ENCODE peak calls at places on chromosomes 2 and 18, in seven cellular contexts. One of them, this sample, is unnamed.

GRCh38 chr2:49598231-49598630 is 443.9 kb upstream of the FSHR start:
- DNase-seq in NAMALWA: no peak
- DNase-seq in islet precursor cell: no peak
- DNase-seq in fibroblast of mammary gland: no peak
- DNase-seq in ecto neural progenitor cell: no peak
- DNase-seq in neural crest cell: no peak
- DNase-seq in nephron progenitor cell: no peak
- DNase-seq in this sample: no peak

GRCh38 chr2:75194184-75194868 is 5.0 kb downstream of the TACR1 start:
- DNase-seq in neural crest cell: no peak
- DNase-seq in islet precursor cell: no peak
- DNase-seq in ecto neural progenitor cell: no peak
- DNase-seq in fibroblast of mammary gland: no peak
- DNase-seq in NAMALWA: peak
- DNase-seq in nephron progenitor cell: no peak
- DNase-seq in this sample: no peak

GRCh38 chr2:152038451-152038958 is 60.3 kb downstream of the CACNB4 start:
- DNase-seq in islet precursor cell: peak
- DNase-seq in ecto neural progenitor cell: no peak
- DNase-seq in neural crest cell: no peak
- DNase-seq in NAMALWA: no peak
- DNase-seq in nephron progenitor cell: peak
- DNase-seq in fibroblast of mammary gland: no peak
- DNase-seq in this sample: peak

GRCh38 chr2:1209246-1209645 is 204.0 kb upstream of the TPO start:
- DNase-seq in fibroblast of mammary gland: no peak
- DNase-seq in NAMALWA: no peak
- DNase-seq in islet precursor cell: no peak
- DNase-seq in neural crest cell: no peak
- DNase-seq in nephron progenitor cell: no peak
- DNase-seq in ecto neural progenitor cell: no peak
- DNase-seq in this sample: no peak

GRCh38 chr2:10097352-10098148 is 17.3 kb upstream of the CYS1 start:
- DNase-seq in ecto neural progenitor cell: peak
- DNase-seq in NAMALWA: peak
- DNase-seq in fibroblast of mammary gland: peak
- DNase-seq in neural crest cell: peak
- DNase-seq in islet precursor cell: peak
- DNase-seq in nephron progenitor cell: peak
- DNase-seq in this sample: peak

GRCh38 chr2:240292622-240293021 is 142.8 kb upstream of the GPC1 start:
- DNase-seq in fibroblast of mammary gland: no peak
- DNase-seq in nephron progenitor cell: no peak
- DNase-seq in ecto neural progenitor cell: peak
- DNase-seq in neural crest cell: no peak
- DNase-seq in islet precursor cell: no peak
- DNase-seq in NAMALWA: no peak
- DNase-seq in this sample: no peak

GRCh38 chr2:110874565-110875383 is 142.4 kb downstream of the ACOXL start:
- DNase-seq in fibroblast of mammary gland: no peak
- DNase-seq in islet precursor cell: no peak
- DNase-seq in NAMALWA: no peak
- DNase-seq in nephron progenitor cell: no peak
- DNase-seq in ecto neural progenitor cell: no peak
- DNase-seq in neural crest cell: no peak
- DNase-seq in this sample: no peak

GRCh38 chr2:140786585-140786984 is 1344.2 kb downstream of the LRP1B start:
- DNase-seq in NAMALWA: no peak
- DNase-seq in fibroblast of mammary gland: no peak
- DNase-seq in nephron progenitor cell: no peak
- DNase-seq in ecto neural progenitor cell: no peak
- DNase-seq in islet precursor cell: no peak
- DNase-seq in neural crest cell: no peak
- DNase-seq in this sample: no peak

GRCh38 chr2:212409560-212409959 is 129.0 kb downstream of the ERBB4 start:
- DNase-seq in nephron progenitor cell: no peak
- DNase-seq in fibroblast of mammary gland: peak
- DNase-seq in islet precursor cell: no peak
- DNase-seq in NAMALWA: no peak
- DNase-seq in neural crest cell: no peak
- DNase-seq in ecto neural progenitor cell: no peak
- DNase-seq in this sample: no peak

GRCh38 chr2:19576411-19576810 is 218.0 kb upstream of the OSR1 start:
- DNase-seq in neural crest cell: no peak
- DNase-seq in ecto neural progenitor cell: no peak
- DNase-seq in NAMALWA: no peak
- DNase-seq in fibroblast of mammary gland: peak
- DNase-seq in nephron progenitor cell: no peak
- DNase-seq in islet precursor cell: no peak
- DNase-seq in this sample: no peak

GRCh38 chr2:171146633-171147032 is 14.1 kb downstream of the TLK1 start:
- DNase-seq in neural crest cell: no peak
- DNase-seq in ecto neural progenitor cell: no peak
- DNase-seq in nephron progenitor cell: no peak
- DNase-seq in NAMALWA: peak
- DNase-seq in fibroblast of mammary gland: no peak
- DNase-seq in islet precursor cell: no peak
- DNase-seq in this sample: no peak

GRCh38 chr2:31764169-31764568 is 183.4 kb upstream of the SRD5A2 start:
- DNase-seq in NAMALWA: no peak
- DNase-seq in ecto neural progenitor cell: no peak
- DNase-seq in fibroblast of mammary gland: peak
- DNase-seq in islet precursor cell: no peak
- DNase-seq in neural crest cell: no peak
- DNase-seq in nephron progenitor cell: no peak
- DNase-seq in this sample: no peak

GRCh38 chr2:60614319-60614718 is 60.9 kb upstream of the BCL11A start:
- DNase-seq in NAMALWA: no peak
- DNase-seq in fibroblast of mammary gland: no peak
- DNase-seq in neural crest cell: no peak
- DNase-seq in ecto neural progenitor cell: no peak
- DNase-seq in nephron progenitor cell: no peak
- DNase-seq in islet precursor cell: no peak
- DNase-seq in this sample: peak

GRCh38 chr18:74722237-74722636 is 124.6 kb downstream of the ZNF407 start:
- DNase-seq in nephron progenitor cell: no peak
- DNase-seq in neural crest cell: no peak
- DNase-seq in fibroblast of mammary gland: peak
- DNase-seq in NAMALWA: no peak
- DNase-seq in islet precursor cell: no peak
- DNase-seq in ecto neural progenitor cell: no peak
- DNase-seq in this sample: no peak

GRCh38 chr18:34709104-34709503 is 994 bp upstream of the DTNA start:
- DNase-seq in ecto neural progenitor cell: peak
- DNase-seq in fibroblast of mammary gland: peak
- DNase-seq in nephron progenitor cell: no peak
- DNase-seq in islet precursor cell: no peak
- DNase-seq in neural crest cell: no peak
- DNase-seq in NAMALWA: no peak
- DNase-seq in this sample: no peak

GRCh38 chr2:134070281-134070731 is 183.6 kb upstream of the MGAT5 start:
- DNase-seq in neural crest cell: no peak
- DNase-seq in nephron progenitor cell: no peak
- DNase-seq in NAMALWA: no peak
- DNase-seq in islet precursor cell: no peak
- DNase-seq in ecto neural progenitor cell: no peak
- DNase-seq in fibroblast of mammary gland: peak
- DNase-seq in this sample: no peak

GRCh38 chr2:172373761-172374160 is 53.6 kb upstream of the ITGA6 start:
- DNase-seq in ecto neural progenitor cell: no peak
- DNase-seq in nephron progenitor cell: no peak
- DNase-seq in fibroblast of mammary gland: no peak
- DNase-seq in neural crest cell: no peak
- DNase-seq in NAMALWA: no peak
- DNase-seq in islet precursor cell: no peak
- DNase-seq in this sample: no peak

GRCh38 chr2:105682401-105682800 is 62.3 kb upstream of the NCK2 start:
- DNase-seq in fibroblast of mammary gland: no peak
- DNase-seq in neural crest cell: no peak
- DNase-seq in islet precursor cell: no peak
- DNase-seq in NAMALWA: no peak
- DNase-seq in ecto neural progenitor cell: no peak
- DNase-seq in nephron progenitor cell: no peak
- DNase-seq in this sample: no peak

GRCh38 chr18:36279001-36279400 is 18.5 kb upstream of the FHOD3 start:
- DNase-seq in ecto neural progenitor cell: no peak
- DNase-seq in islet precursor cell: no peak
- DNase-seq in NAMALWA: no peak
- DNase-seq in nephron progenitor cell: no peak
- DNase-seq in fibroblast of mammary gland: no peak
- DNase-seq in neural crest cell: no peak
- DNase-seq in this sample: no peak

GRCh38 chr2:10109311-10109710 is 13.2 kb upstream of the RRM2 start:
- DNase-seq in fibroblast of mammary gland: no peak
- DNase-seq in NAMALWA: no peak
- DNase-seq in neural crest cell: no peak
- DNase-seq in ecto neural progenitor cell: no peak
- DNase-seq in islet precursor cell: no peak
- DNase-seq in nephron progenitor cell: no peak
- DNase-seq in this sample: no peak

GRCh38 chr2:174039551-174040416 is 74.6 kb upstream of the SP3 start:
- DNase-seq in neural crest cell: peak
- DNase-seq in NAMALWA: peak
- DNase-seq in ecto neural progenitor cell: peak
- DNase-seq in nephron progenitor cell: peak
- DNase-seq in fibroblast of mammary gland: peak
- DNase-seq in islet precursor cell: peak
- DNase-seq in this sample: peak

GRCh38 chr2:237511885-237512405 is 24.9 kb downstream of the MLPH start:
- DNase-seq in islet precursor cell: no peak
- DNase-seq in neural crest cell: no peak
- DNase-seq in NAMALWA: no peak
- DNase-seq in nephron progenitor cell: no peak
- DNase-seq in fibroblast of mammary gland: no peak
- DNase-seq in ecto neural progenitor cell: no peak
- DNase-seq in this sample: no peak

GRCh38 chr2:142874293-142874814 is 3.1 kb upstream of the KYNU start:
- DNase-seq in neural crest cell: no peak
- DNase-seq in fibroblast of mammary gland: peak
- DNase-seq in ecto neural progenitor cell: no peak
- DNase-seq in NAMALWA: no peak
- DNase-seq in nephron progenitor cell: no peak
- DNase-seq in islet precursor cell: no peak
- DNase-seq in this sample: no peak

GRCh38 chr2:95074663-95075439 is 46.8 kb downstream of the MRPS5 start:
- DNase-seq in neural crest cell: no peak
- DNase-seq in islet precursor cell: no peak
- DNase-seq in fibroblast of mammary gland: no peak
- DNase-seq in NAMALWA: no peak
- DNase-seq in nephron progenitor cell: no peak
- DNase-seq in ecto neural progenitor cell: peak
- DNase-seq in this sample: no peak

GRCh38 chr18:48814490-48815181 is 136.1 kb downstream of the SMAD7 start:
- DNase-seq in islet precursor cell: peak
- DNase-seq in ecto neural progenitor cell: peak
- DNase-seq in NAMALWA: no peak
- DNase-seq in neural crest cell: no peak
- DNase-seq in fibroblast of mammary gland: no peak
- DNase-seq in nephron progenitor cell: no peak
- DNase-seq in this sample: no peak

GRCh38 chr2:42105330-42106256 is 57.8 kb downstream of the PKDCC start:
- DNase-seq in NAMALWA: peak
- DNase-seq in fibroblast of mammary gland: no peak
- DNase-seq in neural crest cell: no peak
- DNase-seq in islet precursor cell: peak
- DNase-seq in nephron progenitor cell: no peak
- DNase-seq in ecto neural progenitor cell: no peak
- DNase-seq in this sample: no peak

GRCh38 chr2:237862528-237862895 is 3.1 kb downstream of the RAMP1 start:
- DNase-seq in ecto neural progenitor cell: no peak
- DNase-seq in neural crest cell: no peak
- DNase-seq in fibroblast of mammary gland: no peak
- DNase-seq in NAMALWA: no peak
- DNase-seq in nephron progenitor cell: no peak
- DNase-seq in islet precursor cell: peak
- DNase-seq in this sample: no peak

GRCh38 chr2:116023026-116023425 is 1580.6 kb downstream of the DPP10 start:
- DNase-seq in NAMALWA: no peak
- DNase-seq in ecto neural progenitor cell: no peak
- DNase-seq in neural crest cell: no peak
- DNase-seq in islet precursor cell: no peak
- DNase-seq in fibroblast of mammary gland: no peak
- DNase-seq in nephron progenitor cell: no peak
- DNase-seq in this sample: peak

GRCh38 chr2:204691911-204692510 is 146.7 kb downstream of the PARD3B start:
- DNase-seq in nephron progenitor cell: peak
- DNase-seq in ecto neural progenitor cell: no peak
- DNase-seq in fibroblast of mammary gland: peak
- DNase-seq in islet precursor cell: peak
- DNase-seq in NAMALWA: peak
- DNase-seq in neural crest cell: peak
- DNase-seq in this sample: peak

GRCh38 chr2:8676191-8676914 is 5.5 kb upstream of the ID2 start:
- DNase-seq in NAMALWA: no peak
- DNase-seq in islet precursor cell: peak
- DNase-seq in neural crest cell: no peak
- DNase-seq in fibroblast of mammary gland: peak
- DNase-seq in ecto neural progenitor cell: peak
- DNase-seq in nephron progenitor cell: peak
- DNase-seq in this sample: peak

GRCh38 chr2:176642074-176642473 is 372.8 kb downstream of the MTX2 start:
- DNase-seq in neural crest cell: no peak
- DNase-seq in ecto neural progenitor cell: no peak
- DNase-seq in fibroblast of mammary gland: peak
- DNase-seq in nephron progenitor cell: no peak
- DNase-seq in islet precursor cell: no peak
- DNase-seq in NAMALWA: no peak
- DNase-seq in this sample: no peak

GRCh38 chr2:118202707-118203303 is 114.5 kb downstream of the INSIG2 start:
- DNase-seq in neural crest cell: peak
- DNase-seq in ecto neural progenitor cell: peak
- DNase-seq in islet precursor cell: peak
- DNase-seq in NAMALWA: peak
- DNase-seq in fibroblast of mammary gland: peak
- DNase-seq in nephron progenitor cell: peak
- DNase-seq in this sample: peak

GRCh38 chr2:27832396-27832795 is 57.8 kb downstream of the RBKS start:
- DNase-seq in fibroblast of mammary gland: peak
- DNase-seq in nephron progenitor cell: no peak
- DNase-seq in islet precursor cell: no peak
- DNase-seq in ecto neural progenitor cell: no peak
- DNase-seq in neural crest cell: no peak
- DNase-seq in NAMALWA: no peak
- DNase-seq in this sample: no peak

GRCh38 chr2:106885981-106886915 is at the start of gene ST6GAL2:
- DNase-seq in fibroblast of mammary gland: no peak
- DNase-seq in NAMALWA: no peak
- DNase-seq in nephron progenitor cell: peak
- DNase-seq in neural crest cell: peak
- DNase-seq in islet precursor cell: peak
- DNase-seq in ecto neural progenitor cell: peak
- DNase-seq in this sample: peak

GRCh38 chr2:220394433-220394832 is 767.0 kb downstream of the SLC4A3 start:
- DNase-seq in NAMALWA: peak
- DNase-seq in fibroblast of mammary gland: peak
- DNase-seq in ecto neural progenitor cell: no peak
- DNase-seq in islet precursor cell: no peak
- DNase-seq in nephron progenitor cell: no peak
- DNase-seq in neural crest cell: no peak
- DNase-seq in this sample: no peak